ENCODE peak calls at places on chromosome X, in seven cellular contexts. T, A, X, R, K, O and I are unnamed samples.

GRCh38 chrX:49840679-49841078 is 11.6 kb downstream of the PAGE4 start:
- DNase-seq in T (peak; percentile 28), A (peak; percentile 86), X (peak; percentile 35), R (peak; percentile 56), K (peak; percentile 2), O (peak; percentile 71), I (peak; percentile 38)

GRCh38 chrX:118726887-118727685 is at the start of gene IL13RA1:
- DNase-seq in T (peak; percentile 83), A (peak; percentile 89), X (peak; percentile 76), R (peak; percentile 72), K (peak; percentile 69), O (peak; percentile 91), I (peak; percentile 77)

GRCh38 chrX:38216642-38217041 is 4.0 kb downstream of the SRPX start:
- DNase-seq in T (peak; percentile 50), A (no peak), X (no peak), R (no peak), K (peak; percentile 41), O (no peak), I (no peak)

GRCh38 chrX:106959897-106960296 is 39.7 kb downstream of the CLDN2 start:
- DNase-seq in T (no peak), A (peak; percentile 36), X (peak; percentile 33), R (no peak), K (no peak), O (no peak), I (no peak)

GRCh38 chrX:129523076-129524055 is at the start of gene SMARCA1:
- DNase-seq in T (peak; percentile 70), A (peak; percentile 62), X (peak; percentile 63), R (peak; percentile 51), K (peak; percentile 61), O (peak; percentile 68), I (peak; percentile 56)

GRCh38 chrX:16585486-16586370 is 64.2 kb upstream of the S100G start:
- DNase-seq in T (peak; percentile 12), A (no peak), X (no peak), R (no peak), K (no peak), O (no peak), I (no peak)

GRCh38 chrX:69607616-69608015 is 8.3 kb upstream of the EDA start:
- DNase-seq in T (no peak), A (no peak), X (no peak), R (no peak), K (no peak), O (no peak), I (no peak)

GRCh38 chrX:138026211-138026610 is 460.3 kb downstream of the ZIC3 start:
- DNase-seq in T (no peak), A (peak; percentile 21), X (no peak), R (no peak), K (no peak), O (no peak), I (no peak)

GRCh38 chrX:40459576-40460158 is 121.1 kb upstream of the ATP6AP2 start:
- DNase-seq in T (no peak), A (peak; percentile 59), X (no peak), R (no peak), K (no peak), O (no peak), I (no peak)

GRCh38 chrX:108735087-108735679 is 1.2 kb downstream of the IRS4 start:
- DNase-seq in T (no peak), A (peak; percentile 59), X (no peak), R (no peak), K (no peak), O (peak; percentile 30), I (no peak)

GRCh38 chrX:143466130-143466529 is 51.1 kb downstream of the SPANXN3 start:
- DNase-seq in T (no peak), A (no peak), X (no peak), R (no peak), K (no peak), O (no peak), I (no peak)

GRCh38 chrX:7071390-7071789 is 76.1 kb upstream of the STS start:
- DNase-seq in T (no peak), A (no peak), X (no peak), R (no peak), K (no peak), O (no peak), I (no peak)

GRCh38 chrX:136725446-136726104 is 55.2 kb downstream of the ARHGEF6 start:
- DNase-seq in T (peak; percentile 68), A (no peak), X (peak; percentile 72), R (no peak), K (peak; percentile 54), O (no peak), I (no peak)

GRCh38 chrX:50158616-50159015 is 42.2 kb downstream of the AKAP4 start:
- DNase-seq in T (no peak), A (no peak), X (no peak), R (no peak), K (no peak), O (no peak), I (no peak)

GRCh38 chrX:37685452-37686347 is at the start of gene XK:
- DNase-seq in T (peak; percentile 20), A (peak; percentile 74), X (no peak), R (peak; percentile 52), K (peak; percentile 6), O (peak; percentile 76), I (peak; percentile 5)

GRCh38 chrX:31593353-31593752 is 521.5 kb upstream of the FTHL17 start:
- DNase-seq in T (no peak), A (no peak), X (peak; percentile 23), R (no peak), K (no peak), O (no peak), I (no peak)

GRCh38 chrX:21747523-21747922 is 10.4 kb downstream of the SMPX start:
- DNase-seq in T (no peak), A (peak; percentile 26), X (no peak), R (no peak), K (no peak), O (no peak), I (no peak)

GRCh38 chrX:2610246-2611170 is 80.6 kb upstream of the CD99 start:
- DNase-seq in T (peak; percentile 26), A (no peak), X (peak; percentile 20), R (no peak), K (no peak), O (no peak), I (no peak)

GRCh38 chrX:140821280-140821679 is 111.7 kb downstream of the LINC00632 start:
- DNase-seq in T (no peak), A (peak; percentile 71), X (no peak), R (no peak), K (no peak), O (no peak), I (no peak)
- H3K4me3 ChIP-seq in T (no peak overlapping the region), A (peak overlapping the region; percentile 39), X (no peak overlapping the region), R (no peak overlapping the region), K (no peak overlapping the region), O (no peak overlapping the region), I (no peak overlapping the region)

DNA sequence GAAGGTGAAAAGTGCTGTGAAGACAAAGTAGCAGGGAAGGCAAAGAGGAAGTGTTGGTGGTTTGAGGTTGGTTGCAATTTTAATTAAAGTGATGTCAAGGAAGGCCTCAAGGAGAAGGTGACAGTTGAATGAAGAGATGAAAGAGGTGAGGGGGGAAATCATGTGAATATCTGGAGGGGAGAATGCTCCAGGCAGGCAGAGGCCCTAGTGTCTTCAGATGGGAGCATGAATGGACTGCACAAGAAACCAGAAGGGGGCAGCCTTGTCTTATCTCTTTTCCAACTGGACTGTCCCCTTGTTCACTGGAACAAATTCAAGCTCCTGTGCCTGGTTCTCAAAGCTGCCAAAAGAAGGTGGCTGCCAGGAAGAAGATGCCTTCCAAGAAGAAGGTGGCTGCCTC is 68.4 kb downstream of the MAOB start:
- DNase-seq in T (peak; percentile 13), A (peak; percentile 61), X (no peak), R (no peak), K (no peak), O (no peak), I (no peak)
- TF ChIP-seq CTCF in T (peak; percentile 27), A (peak; percentile 42), X (no peak), R (no peak), K (peak; percentile 3), O (no peak), I (no peak)

GRCh38 chrX:154352466-154352865 is 22.0 kb downstream of the FLNA start:
- DNase-seq in T (no peak), A (no peak), X (no peak), R (no peak), K (no peak), O (peak; percentile 34), I (no peak)

GRCh38 chrX:154353172-154353843 is 21.1 kb downstream of the FLNA start:
- DNase-seq in T (no peak), A (no peak), X (no peak), R (no peak), K (no peak), O (peak; percentile 40), I (no peak)

GRCh38 chrX:154351183-154352011 is 23.0 kb downstream of the FLNA start:
- DNase-seq in T (no peak), A (no peak), X (no peak), R (no peak), K (no peak), O (peak; percentile 67), I (no peak)

GRCh38 chrX:154350429-154351182 is 23.8 kb downstream of the FLNA start:
- DNase-seq in T (no peak), A (no peak), X (no peak), R (no peak), K (no peak), O (no peak), I (no peak)

GRCh38 chrX:154352012-154352401 is 22.4 kb downstream of the FLNA start:
- DNase-seq in T (no peak), A (no peak), X (no peak), R (no peak), K (no peak), O (peak; percentile 51), I (no peak)
- H3K4me1 ChIP-seq in T (no peaks in the 10 kb centered on the region), A (no peaks in the 10 kb centered on the region), X (no peaks in the 10 kb centered on the region), R (no peaks in the 10 kb centered on the region), K (no peaks in the 10 kb centered on the region), O (no peaks in the 10 kb centered on the region), I (no peaks in the 10 kb centered on the region)

GRCh38 chrX:56813318-56813837 is 84.3 kb downstream of the NBDY start:
- DNase-seq in T (peak; percentile 78), A (no peak), X (peak; percentile 31), R (no peak), K (peak; percentile 75), O (no peak), I (no peak)
- H3K4me3 ChIP-seq in T (no peak overlapping the region), A (no peak overlapping the region), X (no peak overlapping the region), R (no peak overlapping the region), K (no peak overlapping the region), O (no peak overlapping the region), I (peak overlapping the region; percentile 29)

GRCh38 chrX:79266702-79267101 is 100.4 kb downstream of the ITM2A start:
- DNase-seq in T (no peak), A (no peak), X (no peak), R (no peak), K (no peak), O (no peak), I (no peak)

GRCh38 chrX:79268788-79269187 is 98.3 kb downstream of the ITM2A start:
- DNase-seq in T (no peak), A (no peak), X (no peak), R (no peak), K (no peak), O (no peak), I (no peak)

GRCh38 chrX:79270401-79270800 is 96.7 kb downstream of the ITM2A start:
- DNase-seq in T (no peak), A (peak; percentile 46), X (no peak), R (no peak), K (no peak), O (no peak), I (peak; percentile 36)
- TF ChIP-seq CTCF in T (no peak), A (peak; percentile 66), X (no peak), R (no peak), K (no peak), O (peak; percentile 35), I (peak; percentile 60)

GRCh38 chrX:93977641-93978040 is 303.6 kb downstream of the FAM133A start:
- DNase-seq in T (no peak), A (no peak), X (no peak), R (no peak), K (no peak), O (no peak), I (no peak)
- H3K4me1 ChIP-seq in T (no peaks in the 10 kb centered on the region), A (no peaks in the 10 kb centered on the region), X (no peaks in the 10 kb centered on the region), R (no peaks in the 10 kb centered on the region), K (no peaks in the 10 kb centered on the region), O (no peaks in the 10 kb centered on the region), I (no peaks in the 10 kb centered on the region)